ENCODE peak calls at places on chromosome 15, in ten cellular contexts. F is Panc1, L is HCT116, T is astrocyte, S is left lung, I is left ventricle myocardium inferior, U is RWPE2, E is WERI-Rb-1, G is DND-41, Q is heart left ventricle. V is an unnamed sample.

GRCh38 chr15:60389261-60390077 is 8.3 kb downstream of the ANXA2 start:
- DNase-seq in F (no peak), U (no peak), I (no peak), Q (no peak), E (no peak), T (no peak), S (no peak), G (peak), L (no peak), V (no peak)

GRCh38 chr15:35912196-35912595 is 366.2 kb upstream of the DPH6 start:
- DNase-seq in G (no peak), U (no peak), Q (no peak), I (no peak), F (no peak), L (no peak), S (no peak), T (no peak), E (no peak), V (no peak)

GRCh38 chr15:95598456-95598855 is 732.0 kb upstream of the NR2F2 start:
- DNase-seq in U (no peak), L (no peak), F (no peak), S (no peak), E (no peak), I (no peak), T (no peak), Q (no peak), G (no peak), V (no peak)

GRCh38 chr15:50146661-50147060 is 27.6 kb upstream of the ATP8B4 start:
- DNase-seq in U (no peak), G (no peak), S (no peak), T (no peak), Q (no peak), L (no peak), E (no peak), I (no peak), F (no peak), V (no peak)

GRCh38 chr15:39731266-39731665 is 51.4 kb downstream of the FSIP1 start:
- DNase-seq in F (no peak), S (no peak), L (no peak), U (no peak), T (no peak), G (no peak), E (no peak), Q (no peak), I (no peak), V (no peak)

GRCh38 chr15:59685737-59686297 is 3.3 kb downstream of the BNIP2 start:
- DNase-seq in T (peak), L (no peak), E (no peak), G (no peak), Q (no peak), S (no peak), F (no peak), I (no peak), U (no peak), V (no peak)

GRCh38 chr15:77986891-77987764 is 90.4 kb downstream of the TBC1D2B start:
- DNase-seq in T (no peak), F (no peak), U (peak), S (peak), L (no peak), G (no peak), I (no peak), Q (no peak), E (peak), V (no peak)

GRCh38 chr15:91632176-91632575 is 221.3 kb upstream of the SLCO3A1 start:
- DNase-seq in T (no peak), E (no peak), S (no peak), L (no peak), G (no peak), I (no peak), F (no peak), Q (no peak), U (no peak), V (no peak)

GRCh38 chr15:67937153-67937761 is 97.4 kb upstream of the RNU6-1 start:
- DNase-seq in L (no peak), I (no peak), F (no peak), E (peak), U (no peak), T (no peak), G (no peak), S (no peak), Q (no peak), V (peak)

GRCh38 chr15:99844150-99844549 is 110.9 kb upstream of the LYSMD4 start:
- DNase-seq in I (no peak), S (no peak), T (no peak), F (no peak), G (no peak), U (no peak), L (no peak), Q (no peak), E (no peak), V (no peak)

GRCh38 chr15:25171856-25172687 is 217.3 kb downstream of the SNRPN start:
- DNase-seq in U (peak), G (no peak), S (peak), E (peak), I (peak), L (no peak), F (no peak), Q (peak), T (no peak), V (no peak)

GRCh38 chr15:85707519-85708338 is 87.0 kb downstream of the KLHL25 start:
- DNase-seq in L (no peak), G (peak), S (no peak), T (peak), E (no peak), I (no peak), U (no peak), F (no peak), Q (no peak), V (no peak)

GRCh38 chr15:78064544-78064943 is 13.0 kb downstream of the TBC1D2B start:
- DNase-seq in E (no peak), L (no peak), U (no peak), G (no peak), S (no peak), F (no peak), Q (no peak), T (peak), I (no peak), V (no peak)

GRCh38 chr15:53675832-53676231 is 83.6 kb downstream of the WDR72 start:
- DNase-seq in F (no peak), E (no peak), U (no peak), I (no peak), S (no peak), T (no peak), L (no peak), G (no peak), Q (no peak), V (no peak)

GRCh38 chr15:77508541-77509505 is 88.1 kb downstream of the HMG20A start:
- DNase-seq in U (no peak), I (peak), L (no peak), T (peak), E (no peak), G (no peak), S (no peak), F (no peak), Q (peak), V (no peak)

GRCh38 chr15:25178835-25179672 is 224.3 kb downstream of the SNRPN start:
- DNase-seq in I (peak), T (no peak), Q (peak), E (peak), L (no peak), U (peak), G (no peak), S (peak), F (no peak), V (no peak)

GRCh38 chr15:57427367-57427821 is 51.1 kb downstream of the CGNL1 start:
- DNase-seq in F (no peak), E (no peak), I (no peak), G (no peak), Q (no peak), L (no peak), U (no peak), T (no peak), S (no peak), V (no peak)

GRCh38 chr15:53974121-53974520 is 4.1 kb upstream of the UNC13C start:
- DNase-seq in Q (no peak), I (no peak), U (no peak), F (no peak), E (no peak), S (no peak), G (no peak), L (no peak), T (no peak), V (no peak)

GRCh38 chr15:67340630-67341029 is 86.0 kb downstream of the IQCH start:
- DNase-seq in S (no peak), L (no peak), U (no peak), G (no peak), E (no peak), F (no peak), Q (no peak), I (no peak), T (no peak), V (no peak)

GRCh38 chr15:70526221-70526973 is 237.0 kb downstream of the UACA start:
- DNase-seq in T (peak), S (no peak), U (peak), F (no peak), I (no peak), G (no peak), E (no peak), L (peak), Q (no peak), V (peak)

GRCh38 chr15:72445426-72445825 is 28.7 kb upstream of the ARIH1 start:
- DNase-seq in F (no peak), I (no peak), E (peak), L (no peak), S (no peak), Q (no peak), T (no peak), G (peak), U (no peak), V (no peak)

GRCh38 chr15:60155661-60156060 is 151.6 kb downstream of the FOXB1 start:
- DNase-seq in U (no peak), Q (no peak), L (no peak), G (no peak), I (no peak), S (no peak), F (no peak), E (no peak), T (peak), V (no peak)

GRCh38 chr15:66907826-66908502 is 157.4 kb upstream of the SMAD3 start:
- DNase-seq in E (no peak), T (no peak), G (no peak), F (no peak), Q (peak), U (peak), I (peak), L (no peak), S (no peak), V (no peak)

GRCh38 chr15:100947760-100948429 is 28.7 kb downstream of the LRRK1 start:
- DNase-seq in E (no peak), U (no peak), T (no peak), G (no peak), I (no peak), L (no peak), S (no peak), Q (no peak), F (no peak), V (no peak)

GRCh38 chr15:99442268-99442897 is 123.4 kb upstream of the MEF2A start:
- DNase-seq in E (peak), F (peak), I (peak), S (peak), L (peak), G (no peak), T (peak), Q (peak), U (peak), V (peak)

GRCh38 chr15:71186267-71186666 is 71.0 kb downstream of the THSD4 start:
- DNase-seq in L (no peak), Q (peak), E (no peak), U (no peak), G (no peak), F (no peak), S (no peak), I (peak), T (no peak), V (no peak)

GRCh38 chr15:98582900-98583554 is 65.3 kb upstream of the IGF1R start:
- DNase-seq in E (no peak), I (no peak), F (no peak), S (no peak), G (no peak), L (no peak), T (no peak), Q (no peak), U (no peak), V (no peak)

GRCh38 chr15:29698030-29698701 is 124.1 kb downstream of the TJP1 start:
- DNase-seq in G (no peak), I (no peak), U (peak), T (peak), L (peak), Q (no peak), S (no peak), E (peak), F (peak), V (peak)

GRCh38 chr15:50669611-50670010 is 17.0 kb downstream of the TRPM7 start:
- DNase-seq in T (no peak), E (no peak), Q (no peak), F (no peak), U (no peak), I (no peak), S (no peak), G (no peak), L (no peak), V (no peak)

GRCh38 chr15:80437492-80437891 is 33.3 kb downstream of the ARNT2 start:
- DNase-seq in I (no peak), S (no peak), Q (no peak), L (no peak), E (no peak), T (no peak), F (no peak), U (no peak), G (no peak), V (no peak)

GRCh38 chr15:66859688-66860253 is 157.7 kb downstream of the SMAD6 start:
- DNase-seq in L (no peak), G (no peak), F (no peak), U (peak), E (no peak), I (no peak), T (no peak), Q (peak), S (no peak), V (no peak)

GRCh38 chr15:40925495-40925862 is 3.7 kb upstream of the DLL4 start:
- DNase-seq in I (no peak), Q (no peak), S (no peak), T (no peak), U (no peak), F (no peak), G (no peak), L (no peak), E (no peak), V (no peak)

GRCh38 chr15:82585072-82585471 is 44.8 kb upstream of the RPS17 start:
- DNase-seq in T (peak), I (no peak), Q (no peak), G (no peak), L (no peak), U (no peak), S (no peak), F (no peak), E (no peak), V (no peak)

GRCh38 chr15:68580026-68580882 is 1.5 kb downstream of the CORO2B start:
- DNase-seq in E (peak), I (peak), T (no peak), L (no peak), Q (no peak), F (no peak), S (no peak), U (no peak), G (no peak), V (no peak)

GRCh38 chr15:26023231-26023630 is 160.1 kb upstream of the ATP10A start:
- DNase-seq in L (no peak), I (no peak), F (no peak), T (no peak), U (no peak), Q (no peak), G (no peak), S (no peak), E (no peak), V (no peak)

GRCh38 chr15:48954538-48954937 is 9.2 kb downstream of the SHC4 start:
- DNase-seq in F (no peak), S (no peak), G (no peak), L (no peak), U (no peak), Q (no peak), E (no peak), T (peak), I (no peak), V (no peak)
- TF ChIP-seq CTCF in F (no peak), S (no peak), G (no peak), L (no peak), U (no peak), Q (no peak), E (no peak), T (no peak), I (no peak), V (no peak)

DNA sequence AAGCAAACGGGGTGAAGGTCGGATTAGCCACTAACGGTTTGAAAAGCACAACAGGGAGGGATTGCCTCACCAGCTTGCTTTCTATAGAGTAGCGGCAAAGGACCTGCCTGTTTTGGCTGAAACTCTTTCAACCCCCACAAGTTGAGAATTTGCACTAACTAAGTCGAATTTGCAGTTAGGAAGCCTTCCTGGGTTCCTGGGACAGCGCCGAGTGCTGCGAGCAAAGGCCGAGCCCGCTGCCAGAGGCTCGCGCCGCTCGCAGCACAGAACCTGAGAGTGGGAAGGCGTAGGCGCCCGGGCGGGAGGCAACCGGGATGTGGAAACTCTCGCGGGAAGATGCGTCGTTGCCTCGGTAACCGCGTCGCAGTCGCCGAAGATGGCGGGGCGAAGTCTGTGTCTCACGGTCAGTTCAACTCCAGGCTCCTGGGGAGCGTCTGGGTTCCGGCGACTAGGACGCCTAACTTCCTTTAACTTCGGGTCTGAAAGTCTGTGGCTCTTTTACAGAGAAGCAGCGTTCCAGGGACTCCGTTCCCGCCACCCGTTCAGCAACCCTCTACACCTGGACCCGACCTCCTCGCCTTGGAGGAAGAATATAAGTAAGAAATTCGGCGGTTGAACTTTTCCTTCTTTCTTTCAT is at the start of gene TEX9:
- DNase-seq in I (peak), G (peak), E (peak), S (peak), L (peak), F (peak), Q (peak), T (peak), U (peak), V (peak)
- H3K27ac ChIP-seq in I (no peak), G (peak), E (peak), S (no peak), L (no peak), F (peak), Q (no peak), T (peak), U (peak), V (peak)

GRCh38 chr15:90558182-90558581 is 28.5 kb downstream of the CRTC3 start:
- DNase-seq in U (no peak), F (no peak), L (no peak), E (peak), Q (no peak), I (no peak), G (no peak), T (no peak), S (no peak), V (no peak)
- TF ChIP-seq CTCF in U (no peak), F (no peak), L (no peak), E (no peak), Q (no peak), I (no peak), G (no peak), T (no peak), S (no peak), V (no peak)

DNA sequence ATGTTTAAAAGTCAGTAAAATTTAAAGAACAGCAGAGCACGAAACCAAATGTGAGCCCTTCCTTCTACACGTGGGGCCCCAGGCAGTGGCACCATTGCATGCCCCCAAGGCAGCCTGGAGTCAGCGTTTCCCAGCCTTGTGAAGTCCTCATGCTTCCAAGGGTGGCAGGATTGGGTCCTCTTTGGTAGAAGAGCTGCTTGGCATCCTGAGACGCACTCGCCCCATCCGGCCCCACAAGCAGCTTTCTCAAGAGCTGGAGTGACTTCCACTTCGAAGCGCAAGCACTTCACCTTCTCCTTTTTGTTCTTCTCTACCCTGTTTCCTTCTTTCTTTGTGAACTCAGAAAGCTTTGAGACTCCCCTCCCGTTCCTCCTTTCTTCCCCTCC is 34.7 kb downstream of the ZNF710 start:
- DNase-seq in G (no peak), I (no peak), F (no peak), Q (peak), E (no peak), U (peak), S (peak), T (no peak), L (no peak), V (no peak)
- H3K27ac ChIP-seq in G (no peak), I (peak), F (no peak), Q (peak), E (no peak), U (peak), S (peak), T (no peak), L (no peak), V (peak)

GRCh38 chr15:45703670-45704328 is 69.0 kb downstream of the SQOR start:
- DNase-seq in Q (no peak), E (no peak), F (no peak), I (no peak), L (no peak), G (no peak), U (no peak), S (no peak), T (no peak), V (no peak)
- TF ChIP-seq CTCF in Q (no peak), E (peak), F (no peak), I (no peak), L (no peak), G (no peak), U (no peak), S (no peak), T (no peak), V (no peak)

GRCh38 chr15:31393441-31394091 is 66.9 kb downstream of the KLF13 start:
- DNase-seq in F (no peak), L (no peak), U (no peak), G (peak), S (peak), E (no peak), Q (peak), T (no peak), I (peak), V (no peak)
- H3K27ac ChIP-seq in F (no peak), L (no peak), U (no peak), G (peak), S (no peak), E (no peak), Q (peak), T (no peak), I (peak), V (peak)

GRCh38 chr15:64460737-64461576 is 579 bp downstream of the ZNF609 start:
- DNase-seq in F (peak), T (peak), U (peak), E (peak), L (peak), Q (peak), G (peak), I (no peak), S (no peak), V (peak)
- TF ChIP-seq CTCF in F (no peak), T (no peak), U (peak), E (no peak), L (no peak), Q (no peak), G (peak), I (peak), S (no peak), V (no peak)

GRCh38 chr15:58471341-58471740 is 39.5 kb downstream of the LIPC start:
- DNase-seq in S (no peak), Q (no peak), U (no peak), L (no peak), I (no peak), E (no peak), T (no peak), G (no peak), F (no peak), V (no peak)
- H3K27ac ChIP-seq in S (no peak), Q (no peak), U (peak), L (no peak), I (no peak), E (no peak), T (no peak), G (peak), F (peak), V (peak)